ENCODE peak calls at places on chromosomes 12 and 14, in four cellular contexts. S is GM10248, U is astrocyte of the cerebellum, X is AG10803. Q is an unnamed sample.

GRCh38 chr12:82608706-82609105 is 78.0 kb upstream of the TMTC2 start:
- DNase-seq in S (no peak), X (peak; percentile 23), U (peak; percentile 22), Q (no peak)

GRCh38 chr14:95527392-95528002 is 7.4 kb upstream of the GLRX5 start:
- DNase-seq in U (no peak), S (peak; percentile 42), X (peak; percentile 87), Q (peak; percentile 71)

GRCh38 chr12:19055589-19055988 is 73.9 kb upstream of the PLEKHA5 start:
- DNase-seq in U (no peak), X (no peak), S (no peak), Q (no peak)

GRCh38 chr14:58864751-58865519 is 227.2 kb downstream of the DACT1 start:
- DNase-seq in S (no peak), X (peak; percentile 79), U (peak; percentile 37), Q (no peak)

GRCh38 chr12:15754233-15754632 is 35.0 kb downstream of the EPS8 start:
- DNase-seq in U (no peak), X (peak; percentile 52), S (no peak), Q (no peak)

GRCh38 chr12:85466906-85467305 is 186.9 kb downstream of the ALX1 start:
- DNase-seq in S (no peak), U (peak; percentile 5), X (no peak), Q (no peak)

GRCh38 chr12:88339254-88339949 is 197.3 kb downstream of the TMTC3 start:
- DNase-seq in U (peak; percentile 29), S (no peak), X (peak; percentile 77), Q (no peak)

GRCh38 chr12:119869720-119870119 is 7.4 kb downstream of the CIT start:
- DNase-seq in S (no peak), X (peak; percentile 96), U (peak; percentile 41), Q (no peak)

GRCh38 chr12:123061806-123062205 is 81.3 kb downstream of the ARL6IP4 start:
- DNase-seq in S (no peak), X (no peak), U (no peak), Q (no peak)

GRCh38 chr12:59808317-59808910 is 212.6 kb downstream of the SLC16A7 start:
- DNase-seq in S (peak; percentile 43), U (peak; percentile 5), X (peak; percentile 48), Q (no peak)

GRCh38 chr12:39780527-39781446 is 161.2 kb upstream of the ABCD2 start:
- DNase-seq in U (no peak), S (no peak), X (no peak), Q (no peak)

GRCh38 chr14:99980299-99980698 is 84.9 kb upstream of the EVL start:
- DNase-seq in X (no peak), S (no peak), U (no peak), Q (no peak)

GRCh38 chr12:116609715-116610114 is 50.5 kb downstream of the MAP1LC3B2 start:
- DNase-seq in U (no peak), S (no peak), X (no peak), Q (no peak)

GRCh38 chr14:37247777-37248461 is 50.2 kb downstream of the MIPOL1 start:
- DNase-seq in S (no peak), X (no peak), U (no peak), Q (no peak)

GRCh38 chr12:44581642-44582242 is 294.4 kb downstream of the NELL2 start:
- DNase-seq in X (no peak), U (no peak), S (no peak), Q (no peak)

GRCh38 chr14:76768201-76768656 is 7.0 kb downstream of the VASH1 start:
- DNase-seq in X (no peak), S (peak; percentile 82), U (no peak), Q (no peak)

GRCh38 chr12:32031109-32031508 is 71.9 kb downstream of the RESF1 start:
- DNase-seq in U (no peak), S (no peak), X (no peak), Q (no peak)

GRCh38 chr14:62015945-62016344 is 253.7 kb downstream of the SNAPC1 start:
- DNase-seq in X (peak; percentile 68), S (no peak), U (no peak), Q (no peak)

GRCh38 chr12:90961154-90961553 is 6.2 kb upstream of the CCER1 start:
- DNase-seq in U (no peak), X (no peak), S (no peak), Q (no peak)

GRCh38 chr14:22556021-22556989 is 32.7 kb downstream of the DAD1 start:
- DNase-seq in X (peak; percentile 62), U (peak; percentile 62), S (peak; percentile 88), Q (no peak)

GRCh38 chr14:22836301-22837058 is at the start of gene MMP14:
- DNase-seq in U (peak; percentile 77), S (no peak), X (peak; percentile 91), Q (no peak)

GRCh38 chr12:121513464-121514183 is 67.2 kb downstream of the KDM2B start:
- DNase-seq in X (no peak), U (no peak), S (peak; percentile 88), Q (peak; percentile 31)

GRCh38 chr12:113227169-113227568 is 5.9 kb downstream of the TPCN1 start:
- DNase-seq in U (no peak), X (no peak), S (no peak), Q (no peak)

GRCh38 chr12:57545809-57546437 is 1.1 kb downstream of the DCTN2 start:
- DNase-seq in X (no peak), U (no peak), S (no peak), Q (no peak)

GRCh38 chr12:56029666-56030293 is 8.9 kb downstream of the IKZF4 start:
- DNase-seq in U (peak; percentile 43), X (peak; percentile 68), S (peak; percentile 64), Q (no peak)

GRCh38 chr12:74816398-74817175 is 279.0 kb downstream of the ATXN7L3B start:
- DNase-seq in S (no peak), X (no peak), U (no peak), Q (no peak)

GRCh38 chr14:71711131-71711530 is 221.1 kb upstream of the RGS6 start:
- DNase-seq in S (no peak), U (no peak), X (no peak), Q (no peak)

GRCh38 chr14:52472728-52473127 is 79.6 kb downstream of the TXNDC16 start:
- DNase-seq in U (no peak), S (no peak), X (no peak), Q (no peak)

GRCh38 chr14:77151918-77152588 is 10.5 kb upstream of the ZDHHC22 start:
- DNase-seq in U (no peak), X (peak; percentile 34), S (peak; percentile 64), Q (no peak)

GRCh38 chr12:63753743-63754142 is 26.0 kb upstream of the RXYLT1 start:
- DNase-seq in S (no peak), X (no peak), U (no peak), Q (no peak)
- TF ChIP-seq CTCF in S (no peak), X (peak; percentile 27), U (peak; percentile 28), Q (no peak)

GRCh38 chr14:20191396-20191795 is 700 bp downstream of the OR11G2 start:
- DNase-seq in S (no peak), X (no peak), U (no peak), Q (no peak)

GRCh38 chr14:20194101-20194500 is 3.4 kb downstream of the OR11G2 start:
- DNase-seq in U (no peak), S (no peak), X (no peak), Q (no peak)

GRCh38 chr14:20197459-20197858 is 6.8 kb downstream of the OR11G2 start:
- DNase-seq in U (no peak), S (no peak), X (no peak), Q (no peak)

GRCh38 chr14:20198991-20199390 is 8.3 kb downstream of the OR11G2 start:
- DNase-seq in S (no peak), U (no peak), X (no peak), Q (no peak)

GRCh38 chr14:20195911-20196310 is 5.2 kb downstream of the OR11G2 start:
- DNase-seq in X (no peak), S (no peak), U (no peak), Q (no peak)
- TF ChIP-seq CTCF in X (no peak), S (no peak), U (no peak), Q (no peak)

DNA sequence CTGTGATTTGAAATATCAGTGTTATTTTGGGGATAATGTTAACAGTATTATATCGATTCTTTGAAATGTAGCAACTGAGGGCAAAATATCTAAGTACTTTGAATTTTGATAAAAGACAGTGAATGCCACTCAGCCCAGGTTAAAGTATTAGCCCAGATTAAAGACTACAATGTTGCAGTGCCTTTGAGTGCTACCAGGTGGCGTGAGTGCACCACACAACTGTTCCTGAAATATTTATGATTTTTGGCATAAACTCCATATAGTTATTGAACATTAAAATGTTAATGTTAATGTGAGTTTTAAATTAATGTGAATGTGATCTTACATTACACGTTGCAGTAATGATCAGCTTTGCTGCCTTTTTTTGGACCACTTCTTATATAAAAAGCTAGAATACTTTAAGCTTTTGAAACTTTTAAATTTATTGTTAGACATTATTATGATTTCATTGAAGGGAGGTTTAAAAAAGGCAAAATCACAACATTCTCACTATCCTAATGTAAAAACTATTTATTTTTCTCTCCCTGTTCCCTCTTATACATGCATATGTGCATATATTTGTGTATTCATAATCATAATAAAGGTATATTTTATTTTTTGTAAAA is 22.5 kb downstream of the MRPS35 start:
- DNase-seq in X (peak; percentile 34), U (peak; percentile 15), S (peak; percentile 39), Q (no peak)
- TF ChIP-seq CTCF in X (peak; percentile 97), U (peak; percentile 88), S (peak; percentile 83), Q (no peak)

GRCh38 chr12:112013601-112014402 is 576 bp downstream of the ERP29 start:
- DNase-seq in X (peak; percentile 67), S (peak; percentile 34), U (no peak), Q (no peak)
- TF ChIP-seq CTCF in X (no peak), S (no peak), U (no peak), Q (no peak)

DNA sequence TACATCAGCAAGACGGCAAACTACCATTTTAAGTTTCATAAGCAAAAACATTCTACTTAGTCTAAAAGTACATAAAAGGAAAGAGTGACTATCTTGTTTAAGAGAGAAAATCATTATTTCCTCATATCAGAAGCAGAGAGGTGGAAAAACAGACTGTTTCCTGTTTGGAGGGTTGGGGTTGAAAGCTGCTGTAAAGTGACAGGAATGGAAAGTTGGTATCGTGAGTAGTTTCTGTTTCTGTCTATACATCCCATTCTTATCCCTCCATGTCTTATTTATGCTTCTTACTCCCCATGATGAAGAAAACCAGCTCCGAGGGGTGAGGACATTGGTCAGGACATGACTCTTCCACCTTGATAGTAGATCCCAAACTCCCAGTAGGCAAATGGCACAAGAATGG is 216.5 kb downstream of the EGLN3 start:
- DNase-seq in X (no peak), S (no peak), U (no peak), Q (no peak)
- TF ChIP-seq CTCF in X (no peak), S (no peak), U (no peak), Q (no peak)

DNA sequence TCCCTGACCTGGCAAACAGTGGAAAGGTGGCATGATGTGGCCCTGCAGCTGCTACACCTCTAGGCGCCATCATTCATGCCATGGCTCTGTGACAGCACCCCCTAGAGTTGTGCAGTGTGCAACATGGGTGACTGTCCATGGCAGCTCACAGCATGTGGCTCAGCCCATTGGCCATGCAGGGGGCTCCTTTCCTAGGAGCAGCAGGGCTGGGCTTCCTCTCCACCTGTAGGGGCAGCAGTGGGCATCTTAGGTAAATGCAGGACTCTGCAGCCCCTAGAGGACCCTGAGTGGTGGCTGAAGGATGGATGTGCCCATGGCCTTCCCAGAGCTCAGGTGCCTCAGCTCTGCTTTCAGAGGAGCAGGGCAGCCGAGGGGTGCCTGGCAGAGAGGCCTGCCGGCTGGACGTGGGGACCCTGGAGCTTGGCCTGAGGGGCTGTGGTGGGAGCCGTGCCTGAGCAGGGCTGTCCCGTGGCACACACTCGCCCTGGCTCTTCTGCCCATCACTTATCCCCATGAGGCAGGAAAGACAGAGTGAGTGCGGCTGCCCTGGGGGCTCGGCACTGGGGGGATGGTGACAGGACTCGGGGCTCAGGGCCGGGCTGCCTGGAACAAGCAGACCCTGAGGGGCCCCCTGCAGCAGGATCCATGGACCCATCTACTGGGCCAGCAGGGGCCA is 7.4 kb downstream of the ADSS1 start:
- DNase-seq in U (no peak), X (no peak), S (no peak), Q (no peak)
- TF ChIP-seq CTCF in U (peak; percentile 55), X (peak; percentile 12), S (peak; percentile 18), Q (no peak)